ENCODE peak calls at places on chromosome X, in nine cellular contexts. A is Peyer's patch, G is skeletal muscle cell, Y is H4, N is NCI-H2081, Z is HEK293T, W is D341Med, H is 8988T, B is iPS DF 19.7. R is an unnamed sample.

GRCh38 chrX:129227376-129227775 is 295.9 kb downstream of the SMARCA1 start:
- DNase-seq in G (no peak), Z (no peak), B (no peak), N (peak; percentile 35), A (no peak), H (no peak), W (no peak), Y (no peak), R (no peak)

GRCh38 chrX:65866146-65866545 is 173.7 kb downstream of the VSIG4 start:
- DNase-seq in Y (no peak), H (no peak), W (no peak), Z (no peak), G (no peak), B (no peak), A (no peak), N (no peak), R (no peak)

GRCh38 chrX:119573840-119574393 is 446 bp upstream of the UBE2A start:
- DNase-seq in G (no peak), B (no peak), H (no peak), Y (no peak), Z (peak; percentile 40), W (peak; percentile 41), A (peak; percentile 58), N (peak; percentile 35), R (peak; percentile 35)

GRCh38 chrX:150238656-150239382 is 124.3 kb upstream of the MAMLD1 start:
- DNase-seq in Y (no peak), G (no peak), N (no peak), H (no peak), W (no peak), A (no peak), B (no peak), Z (no peak), R (no peak)

GRCh38 chrX:1215123-1215823 is 2.8 kb upstream of the CRLF2 start:
- DNase-seq in G (no peak), Y (no peak), A (no peak), W (no peak), N (no peak), Z (no peak), B (no peak), H (no peak), R (no peak)

GRCh38 chrX:107398115-107398514 is 51.3 kb upstream of the FRMPD3 start:
- DNase-seq in G (no peak), Y (no peak), H (no peak), W (no peak), B (no peak), Z (no peak), A (no peak), N (no peak), R (no peak)

GRCh38 chrX:46169808-46170207 is 375.4 kb downstream of the ZNF674 start:
- DNase-seq in N (no peak), H (no peak), G (no peak), W (no peak), Z (no peak), A (no peak), Y (no peak), B (no peak), R (no peak)

GRCh38 chrX:7083468-7084396 is 63.8 kb upstream of the STS start:
- DNase-seq in Y (peak; percentile 95), G (peak; percentile 82), B (no peak), N (no peak), Z (no peak), A (no peak), W (no peak), H (peak; percentile 40), R (no peak)

GRCh38 chrX:31093639-31093975 is 21.8 kb upstream of the FTHL17 start:
- DNase-seq in G (no peak), Z (no peak), N (no peak), H (no peak), W (no peak), Y (no peak), A (no peak), B (no peak), R (no peak)

GRCh38 chrX:107579956-107580355 is 48.4 kb upstream of the PRPS1 start:
- DNase-seq in B (no peak), N (no peak), A (no peak), W (no peak), G (no peak), H (no peak), Y (no peak), Z (no peak), R (no peak)

GRCh38 chrX:7045238-7045955 is 102.1 kb upstream of the STS start:
- DNase-seq in G (no peak), B (no peak), H (no peak), W (no peak), A (no peak), N (no peak), Y (no peak), Z (no peak), R (no peak)

R was measured in NCI-H2227 treated with DMSO at 0.1 percent for 48 hours.